ENCODE peak calls at places on chromosomes 13 and 19, in four cellular contexts. Z, Y, H and V are unnamed samples.
A peak's percentile ranks its signal among the peaks of the same experiment; 100 is the strongest.

GRCh38 chr13:97261254-97262015 is 39.3 kb downstream of the MBNL2 start:
- DNase-seq in Z (no peak), Y (no peak), H (no peak), V (no peak)

GRCh38 chr13:27138457-27139093 is 33.0 kb downstream of the USP12 start:
- DNase-seq in Z (no peak), Y (no peak), H (no peak), V (no peak)

GRCh38 chr13:113078895-113079720 is 26.5 kb upstream of the F7 start:
- DNase-seq in Z (peak; percentile 73), Y (no peak), H (no peak), V (no peak)

GRCh38 chr19:8477889-8478288 is 24.6 kb downstream of the PRAM1 start:
- DNase-seq in Z (no peak), Y (no peak), H (no peak), V (no peak)

GRCh38 chr13:26494591-26494990 is 62.9 kb upstream of the WASF3 start:
- DNase-seq in Z (no peak), Y (no peak), H (no peak), V (no peak)

GRCh38 chr13:39353988-39354387 is 249.0 kb downstream of the LHFPL6 start:
- DNase-seq in Z (no peak), Y (no peak), H (no peak), V (no peak)

GRCh38 chr19:48958006-48958405 is 3.3 kb downstream of the BAX start:
- DNase-seq in Z (no peak), Y (no peak), H (no peak), V (no peak)

GRCh38 chr13:114203536-114203935 is 24.5 kb downstream of the CFAP97D2 start:
- DNase-seq in Z (no peak), Y (no peak), H (no peak), V (no peak)

GRCh38 chr13:60335531-60335930 is 61.5 kb upstream of the TDRD3 start:
- DNase-seq in Z (no peak), Y (no peak), H (no peak), V (peak; percentile 3)

GRCh38 chr19:41575998-41576397 is at the start of gene CEACAM21:
- DNase-seq in Z (no peak), Y (no peak), H (no peak), V (no peak)

GRCh38 chr13:76969488-76970365 is 21.4 kb downstream of the ACOD1 start:
- DNase-seq in Z (no peak), Y (no peak), H (no peak), V (no peak)

GRCh38 chr19:46478356-46478986 is 7.1 kb upstream of the PNMA8A start:
- DNase-seq in Z (peak; percentile 23), Y (no peak), H (no peak), V (no peak)

GRCh38 chr19:13195678-13196077 is 45.5 kb downstream of the IER2 start:
- DNase-seq in Z (no peak), Y (no peak), H (no peak), V (peak; percentile 80)

GRCh38 chr19:10086904-10087256 is 763 bp downstream of the SHFL start:
- DNase-seq in Z (no peak), Y (no peak), H (no peak), V (no peak)

GRCh38 chr13:32208860-32209259 is 106.3 kb downstream of the ZAR1L start:
- DNase-seq in Z (no peak), Y (no peak), H (no peak), V (no peak)

GRCh38 chr19:8458380-8458779 is 13.6 kb downstream of the HNRNPM start:
- DNase-seq in Z (no peak), Y (no peak), H (no peak), V (no peak)

GRCh38 chr13:40026174-40026585 is 370.7 kb downstream of the COG6 start:
- DNase-seq in Z (no peak), Y (no peak), H (no peak), V (no peak)

GRCh38 chr13:30870049-30870884 is 35.8 kb upstream of the MEDAG start:
- DNase-seq in Z (no peak), Y (no peak), H (peak; percentile 96), V (no peak)

GRCh38 chr19:54329476-54330165 is 9.3 kb downstream of the LILRA4 start:
- DNase-seq in Z (no peak), Y (no peak), H (peak; percentile 57), V (no peak)

GRCh38 chr13:100547805-100548204 is 40.8 kb downstream of the GGACT start:
- DNase-seq in Z (no peak), Y (no peak), H (no peak), V (no peak)

GRCh38 chr19:5125797-5126497 is 157.0 kb downstream of the KDM4B start:
- DNase-seq in Z (no peak), Y (no peak), H (no peak), V (no peak)

GRCh38 chr19:2787115-2787514 is 1.8 kb downstream of the THOP1 start:
- DNase-seq in Z (no peak), Y (no peak), H (no peak), V (no peak)

GRCh38 chr13:84651288-84651687 is 769.0 kb upstream of the SLITRK1 start:
- DNase-seq in Z (no peak), Y (no peak), H (no peak), V (peak; percentile 33)

GRCh38 chr19:22622901-22623840 is 11.0 kb upstream of the ZNF492 start:
- DNase-seq in Z (no peak), Y (no peak), H (peak; percentile 78), V (no peak)

GRCh38 chr13:85603735-85604134 is 195.5 kb downstream of the SLITRK6 start:
- DNase-seq in Z (no peak), Y (no peak), H (no peak), V (no peak)

GRCh38 chr19:17575871-17576757 is 20.7 kb downstream of the COLGALT1 start:
- DNase-seq in Z (no peak), Y (no peak), H (no peak), V (no peak)

GRCh38 chr13:78806457-78806856 is 147.5 kb upstream of the OBI1 start:
- DNase-seq in Z (no peak), Y (no peak), H (no peak), V (peak; percentile 18)

GRCh38 chr13:26019881-26020535 is 31.8 kb downstream of the SHISA2 start:
- DNase-seq in Z (no peak), Y (no peak), H (no peak), V (no peak)

GRCh38 chr13:26971990-26972888 is 199.4 kb downstream of the USP12 start:
- DNase-seq in Z (no peak), Y (no peak), H (no peak), V (peak; percentile 74)

GRCh38 chr19:50728084-50728737 is 5.0 kb downstream of the CLEC11A start:
- DNase-seq in Z (peak; percentile 86), Y (no peak), H (peak; percentile 93), V (peak; percentile 20)